ENCODE peak calls at places on chromosomes 5 and 9, in seven cellular contexts. A is GM23338; T is foreskin keratinocyte; W is A673; V is CD8-positive, alpha-beta memory T cell; G is Peyer's patch; D is GM23248. M is an unnamed sample.

GRCh38 chr9:88833946-88834345 is 157.3 kb upstream of the S1PR3 start:
- DNase-seq in A (no peak), T (peak; percentile 76), W (no peak), V (no peak), G (no peak), D (no peak), M (no peak)

GRCh38 chr9:124749811-124750210 is 21.3 kb downstream of the NR6A1 start:
- DNase-seq in A (no peak), T (no peak), W (no peak), V (no peak), G (no peak), D (peak; percentile 32), M (no peak)

GRCh38 chr9:91298304-91298703 is 63.4 kb downstream of the AUH start:
- DNase-seq in A (no peak), T (no peak), W (no peak), V (no peak), G (no peak), D (peak; percentile 72), M (peak; percentile 2)

GRCh38 chr5:32710859-32711692 is at the start of gene NPR3:
- DNase-seq in A (peak; percentile 27), T (peak; percentile 11), W (peak; percentile 49), V (no peak), G (no peak), D (peak; percentile 89), M (no peak)

GRCh38 chr9:82729141-82729540 is 333.8 kb downstream of the RASEF start:
- DNase-seq in A (no peak), T (no peak), W (no peak), V (no peak), G (no peak), D (no peak), M (no peak)

GRCh38 chr9:116594552-116594951 is 92.6 kb upstream of the TRIM32 start:
- DNase-seq in A (no peak), T (peak; percentile 86), W (peak; percentile 33), V (no peak), G (no peak), D (peak; percentile 95), M (peak; percentile 90)

GRCh38 chr9:121154782-121155181 is 46.9 kb downstream of the RAB14 start:
- DNase-seq in A (no peak), T (peak; percentile 53), W (no peak), V (no peak), G (no peak), D (no peak), M (no peak)

GRCh38 chr5:112142769-112143270 is 276.3 kb downstream of the EPB41L4A start:
- DNase-seq in A (no peak), T (peak; percentile 85), W (peak; percentile 34), V (no peak), G (no peak), D (peak; percentile 83), M (peak; percentile 12)

GRCh38 chr5:117803533-117803932 is 1184.8 kb downstream of the DTWD2 start:
- DNase-seq in A (no peak), T (peak; percentile 45), W (no peak), V (no peak), G (no peak), D (no peak), M (peak; percentile 20)

GRCh38 chr5:138803285-138803684 is 50.1 kb downstream of the CTNNA1 start:
- DNase-seq in A (no peak), T (no peak), W (no peak), V (no peak), G (no peak), D (no peak), M (no peak)

GRCh38 chr5:16992444-16992843 is 56.4 kb upstream of the MYO10 start:
- DNase-seq in A (no peak), T (no peak), W (no peak), V (no peak), G (no peak), D (peak; percentile 59), M (no peak)

GRCh38 chr5:31196309-31196708 is 2.8 kb downstream of the CDH6 start:
- DNase-seq in A (peak; percentile 57), T (no peak), W (peak; percentile 79), V (no peak), G (no peak), D (peak; percentile 10), M (peak; percentile 64)

GRCh38 chr5:170297589-170298462 is at the start of gene LCP2:
- DNase-seq in A (no peak), T (peak; percentile 7), W (no peak), V (peak; percentile 56), G (peak; percentile 68), D (no peak), M (no peak)

GRCh38 chr5:57686806-57687205 is 204.2 kb upstream of the ACTBL2 start:
- DNase-seq in A (no peak), T (no peak), W (no peak), V (no peak), G (no peak), D (no peak), M (no peak)

GRCh38 chr5:151846765-151847164 is 75.0 kb downstream of the G3BP1 start:
- DNase-seq in A (no peak), T (no peak), W (no peak), V (no peak), G (no peak), D (no peak), M (no peak)

GRCh38 chr9:22454021-22454420 is 7.4 kb downstream of the DMRTA1 start:
- DNase-seq in A (no peak), T (peak; percentile 40), W (no peak), V (no peak), G (no peak), D (peak; percentile 45), M (no peak)

GRCh38 chr9:69131682-69132081 is 42.4 kb upstream of the TJP2 start:
- DNase-seq in A (no peak), T (peak; percentile 99), W (no peak), V (no peak), G (peak; percentile 75), D (peak; percentile 85), M (peak; percentile 75)

GRCh38 chr5:134874831-134875655 is 872 bp downstream of the TXNDC15 start:
- DNase-seq in A (peak; percentile 32), T (peak; percentile 71), W (peak; percentile 57), V (peak; percentile 47), G (peak; percentile 75), D (peak; percentile 91), M (peak; percentile 85)

GRCh38 chr9:130770679-130771442 is 64.2 kb upstream of the ABL1 start:
- DNase-seq in A (peak; percentile 77), T (peak; percentile 52), W (peak; percentile 84), V (no peak), G (no peak), D (peak; percentile 76), M (peak; percentile 68)

GRCh38 chr5:113800686-113801085 is 287.2 kb downstream of the YTHDC2 start:
- DNase-seq in A (no peak), T (no peak), W (no peak), V (no peak), G (no peak), D (no peak), M (no peak)

GRCh38 chr5:138611295-138612220 is 36.4 kb upstream of the HSPA9 start:
- DNase-seq in A (peak; percentile 62), T (peak; percentile 39), W (peak; percentile 49), V (no peak), G (no peak), D (peak; percentile 26), M (no peak)

DNA sequence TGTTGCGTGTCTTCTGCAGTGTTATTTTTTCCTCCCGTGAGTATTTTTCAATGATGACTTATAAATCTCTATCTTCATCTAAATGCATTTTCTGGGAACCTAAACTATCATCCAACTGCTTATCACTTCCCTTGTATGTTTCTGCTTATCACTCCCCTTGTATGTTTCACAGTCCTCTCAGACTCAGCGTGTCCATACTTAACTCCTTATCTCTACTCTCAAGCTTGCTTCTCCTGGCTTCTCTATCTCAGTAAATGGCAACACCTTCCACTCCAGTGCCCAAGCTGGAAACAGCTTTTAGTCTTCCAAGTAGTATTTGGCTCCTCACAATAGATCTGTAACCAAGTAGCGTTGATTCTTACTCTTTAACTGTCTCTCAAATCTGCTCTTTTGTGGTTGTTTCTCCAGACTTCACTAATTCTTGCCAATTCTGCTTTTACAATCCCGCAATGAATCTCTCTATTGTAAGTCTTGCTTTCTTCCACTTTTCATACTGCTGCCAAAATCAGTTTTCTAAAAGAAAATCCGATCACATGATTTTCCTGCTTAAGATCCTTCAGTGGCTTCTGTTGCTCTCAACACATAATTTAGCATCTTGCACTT is 33.8 kb upstream of the TXNDC8 start:
- DNase-seq in A (no peak), T (no peak), W (no peak), V (no peak), G (no peak), D (no peak), M (no peak)
- H3K27ac ChIP-seq in A (no peak overlapping the region), T (peak overlapping the region; percentile 41), W (no peak overlapping the region), V (no peak overlapping the region), G (no peak overlapping the region), D (no peak overlapping the region), M (no peak overlapping the region)

GRCh38 chr5:97163790-97164285 is 19.2 kb downstream of the RIOK2 start:
- DNase-seq in A (no peak), T (no peak), W (no peak), V (no peak), G (no peak), D (no peak), M (no peak)
- H3K27ac ChIP-seq in A (no peak overlapping the region), T (no peak overlapping the region), W (no peak overlapping the region), V (no peak overlapping the region), G (no peak overlapping the region), D (no peak overlapping the region), M (no peak overlapping the region)

DNA sequence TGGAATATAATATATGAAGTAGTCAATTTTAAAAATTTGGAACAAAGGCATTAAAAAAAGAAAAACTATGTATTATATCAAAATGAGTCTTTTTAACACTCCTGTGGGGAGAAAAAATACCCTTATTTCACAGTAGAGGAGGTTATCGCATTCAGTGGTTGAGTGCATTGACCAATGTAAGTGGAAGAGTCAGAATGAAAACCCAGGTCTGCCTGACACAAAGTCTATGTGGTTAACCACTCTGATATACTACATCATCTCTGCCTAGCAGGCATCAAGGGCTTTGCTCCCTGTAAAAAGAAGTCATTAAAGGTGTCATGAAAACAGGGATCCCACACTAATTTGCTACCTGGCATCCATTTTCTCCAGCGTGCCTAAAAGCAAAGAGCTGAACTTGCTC is 417.2 kb upstream of the C9orf72 start:
- DNase-seq in A (no peak), T (no peak), W (no peak), V (no peak), G (no peak), D (no peak), M (no peak)
- H3K27ac ChIP-seq in A (no peak overlapping the region), T (no peak overlapping the region), W (no peak overlapping the region), V (no peak overlapping the region), G (no peak overlapping the region), D (no peak overlapping the region), M (no peak overlapping the region)

DNA sequence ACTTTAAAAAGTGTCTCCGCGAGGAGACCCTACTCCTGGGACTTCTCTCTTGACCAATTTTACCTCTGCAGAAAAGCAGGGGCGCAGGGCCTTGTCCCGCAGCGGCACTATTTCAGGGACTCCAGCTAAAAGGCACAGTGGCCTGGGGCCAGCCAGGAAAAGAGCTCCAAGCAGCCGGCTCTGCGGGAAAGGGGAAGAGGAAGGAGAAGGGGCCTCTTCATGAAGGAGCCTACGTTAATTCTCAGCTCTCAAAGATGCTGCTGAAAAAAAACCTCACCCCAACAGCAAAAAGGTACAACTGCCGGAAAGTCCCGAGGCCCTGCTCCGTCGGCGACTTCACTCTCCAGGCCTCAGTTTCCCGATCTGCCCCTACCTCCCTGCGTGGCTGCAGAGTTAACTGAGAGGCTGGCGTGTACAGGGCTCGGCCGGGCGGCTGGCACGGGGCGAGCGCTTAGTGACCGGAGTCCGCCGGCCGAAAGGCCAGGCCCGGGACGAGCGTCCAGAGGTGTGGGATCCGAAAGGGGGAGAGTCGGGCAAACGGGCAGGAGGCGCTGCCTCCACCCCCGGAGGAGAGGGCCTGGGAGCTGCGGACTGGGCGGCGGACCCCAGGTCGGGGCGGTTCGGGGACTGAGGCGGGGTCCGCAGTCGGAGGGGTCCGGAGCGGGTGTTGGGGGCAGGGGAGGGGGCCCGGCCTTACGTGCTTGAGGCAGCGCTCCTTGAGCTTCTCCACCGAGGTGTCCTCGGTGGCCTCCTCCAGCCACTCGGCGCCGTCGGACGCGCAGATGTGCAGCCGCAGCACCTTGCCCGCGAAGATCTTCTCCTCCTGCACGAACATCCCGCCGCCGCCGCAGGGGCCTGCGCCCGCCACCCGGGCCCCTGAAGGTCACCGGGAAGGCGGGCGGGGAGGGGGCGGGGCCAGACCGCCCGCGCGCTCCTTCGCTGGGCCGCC is 571 bp downstream of the UBAC1 start:
- DNase-seq in A (peak; percentile 53), T (peak; percentile 5), W (no peak), V (no peak), G (peak; percentile 53), D (peak; percentile 64), M (no peak)
- H3K27ac ChIP-seq in A (no peak overlapping the region), T (peak overlapping the region; percentile 81), W (peak overlapping the region; percentile 85), V (peak overlapping the region; percentile 83), G (peak overlapping the region; percentile 83), D (peak overlapping the region; percentile 42), M (no peak overlapping the region)